ENCODE peak calls at places on chromosomes 6 and 20, in nine cellular contexts. F, M, U, L, X, C, G, P and R are unnamed samples.

GRCh38 chr20:41509316-41509715 is 108.9 kb downstream of the CHD6 start:
- DNase-seq in F (no peak), M (no peak), U (no peak), L (no peak), X (no peak), C (no peak), G (no peak), P (no peak), R (no peak)

GRCh38 chr6:166289181-166290061 is 18.8 kb downstream of the PRR18 start:
- DNase-seq in F (no peak), M (no peak), U (no peak), L (no peak), X (no peak), C (no peak), G (no peak), P (no peak), R (no peak)

GRCh38 chr20:44432618-44433577 is 42.8 kb upstream of the TTPAL start:
- DNase-seq in F (no peak), M (no peak), U (no peak), L (no peak), X (no peak), C (no peak), G (no peak), P (no peak), R (no peak)

GRCh38 chr6:35668708-35669440 is 19.8 kb downstream of the FKBP5 start:
- DNase-seq in F (no peak), M (peak), U (peak), L (no peak), X (no peak), C (no peak), G (peak), P (no peak), R (peak)

GRCh38 chr20:63260943-63261807 is 6.9 kb upstream of the NKAIN4 start:
- DNase-seq in F (no peak), M (no peak), U (no peak), L (peak), X (no peak), C (no peak), G (no peak), P (no peak), R (no peak)

GRCh38 chr6:38593419-38593818 is 46.3 kb downstream of the BTBD9 start:
- DNase-seq in F (no peak), M (peak), U (peak), L (no peak), X (peak), C (no peak), G (peak), P (no peak), R (peak)

GRCh38 chr6:116451916-116452315 is 9.3 kb upstream of the CALHM6 start:
- DNase-seq in F (no peak), M (no peak), U (no peak), L (no peak), X (peak), C (no peak), G (no peak), P (no peak), R (peak)

GRCh38 chr6:13989424-13990144 is 64.8 kb downstream of the RNF182 start:
- DNase-seq in F (no peak), M (peak), U (no peak), L (no peak), X (no peak), C (no peak), G (peak), P (no peak), R (no peak)

GRCh38 chr6:40780626-40781025 is 193.5 kb upstream of the LRFN2 start:
- DNase-seq in F (no peak), M (no peak), U (no peak), L (no peak), X (no peak), C (no peak), G (no peak), P (no peak), R (no peak)

GRCh38 chr6:40779399-40779798 is 192.2 kb upstream of the LRFN2 start:
- DNase-seq in F (no peak), M (peak), U (no peak), L (no peak), X (peak), C (no peak), G (peak), P (no peak), R (peak)

GRCh38 chr6:40774932-40775331 is 187.8 kb upstream of the LRFN2 start:
- DNase-seq in F (no peak), M (no peak), U (no peak), L (no peak), X (no peak), C (no peak), G (no peak), P (no peak), R (no peak)

GRCh38 chr6:40778918-40779317 is 191.8 kb upstream of the LRFN2 start:
- DNase-seq in F (no peak), M (no peak), U (no peak), L (no peak), X (no peak), C (no peak), G (no peak), P (no peak), R (peak)

GRCh38 chr6:40778186-40778585 is 191.0 kb upstream of the LRFN2 start:
- DNase-seq in F (no peak), M (peak), U (no peak), L (no peak), X (peak), C (no peak), G (peak), P (no peak), R (peak)
- TF ChIP-seq CTCF in F (no peak), M (no peak), U (no peak), L (no peak), X (no peak), C (no peak), G (no peak), P (no peak), R (no peak)

GRCh38 chr6:95133578-95133977 is 443.8 kb upstream of the MANEA start:
- DNase-seq in F (peak), M (no peak), U (no peak), L (no peak), X (peak), C (no peak), G (peak), P (no peak), R (peak)
- TF ChIP-seq CTCF in F (no peak), M (no peak), U (no peak), L (no peak), X (peak), C (no peak), G (no peak), P (no peak), R (peak)

DNA sequence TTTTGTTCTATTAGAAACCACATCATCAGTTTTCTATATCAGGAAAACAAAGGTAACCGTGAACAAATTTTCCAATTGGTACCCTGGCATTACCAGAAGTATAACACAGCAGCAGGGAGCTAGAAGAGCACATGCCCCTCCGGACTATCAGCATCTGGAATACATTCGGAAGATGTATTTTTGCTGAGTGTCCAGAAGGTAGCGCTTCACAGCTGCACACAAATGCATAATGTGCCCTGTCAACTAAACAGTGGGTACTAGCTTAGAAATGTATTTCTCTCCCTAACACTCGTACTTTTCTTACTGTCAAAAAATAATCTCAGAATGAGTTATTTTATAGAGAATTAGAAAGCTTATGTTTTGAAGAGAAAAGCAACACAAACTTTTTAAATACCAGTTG is 77.6 kb downstream of the HUS1B start:
- DNase-seq in F (no peak), M (peak), U (peak), L (no peak), X (no peak), C (no peak), G (peak), P (no peak), R (no peak)
- TF ChIP-seq CTCF in F (no peak), M (peak), U (peak), L (no peak), X (peak), C (no peak), G (peak), P (no peak), R (no peak)

GRCh38 chr6:138382498-138383265 is 5.0 kb downstream of the SMIM28 start:
- DNase-seq in F (peak), M (no peak), U (no peak), L (no peak), X (peak), C (no peak), G (no peak), P (no peak), R (no peak)
- TF ChIP-seq CTCF in F (no peak), M (no peak), U (no peak), L (no peak), X (no peak), C (no peak), G (no peak), P (no peak), R (no peak)

DNA sequence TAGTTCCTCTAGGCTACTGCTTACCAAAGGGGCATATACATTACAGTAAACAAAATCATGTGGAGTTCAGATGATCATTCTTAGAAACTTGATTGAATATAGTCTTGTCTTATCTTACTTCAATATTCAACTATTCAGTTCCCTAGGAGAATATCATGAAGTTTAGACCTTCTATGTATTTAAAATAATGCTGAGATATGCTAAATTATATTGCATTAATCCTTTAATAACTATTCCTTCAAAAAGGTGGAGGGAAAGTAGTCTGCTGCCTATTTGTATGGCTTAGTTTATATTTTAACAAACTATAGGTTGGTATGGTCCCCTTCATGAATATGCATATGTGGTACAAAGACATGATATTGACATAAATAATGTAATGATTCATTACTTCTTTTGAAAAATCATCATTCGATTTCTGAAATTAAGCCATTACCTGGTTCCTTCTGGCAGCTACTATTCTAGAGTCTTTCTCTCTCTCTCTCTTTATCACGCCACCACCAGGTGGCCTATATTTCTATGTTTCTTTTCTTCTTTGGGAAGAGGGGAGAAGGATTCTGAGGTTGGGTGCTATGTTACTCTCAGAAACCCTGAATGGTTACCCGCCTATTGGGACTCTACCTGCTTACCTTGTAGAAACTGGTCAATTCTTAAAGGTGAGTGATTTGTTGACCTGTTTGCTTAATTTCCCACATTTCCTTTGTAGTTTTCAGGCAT is 855.8 kb downstream of the HACE1 start:
- DNase-seq in F (no peak), M (no peak), U (no peak), L (no peak), X (no peak), C (no peak), G (no peak), P (no peak), R (no peak)
- TF ChIP-seq CTCF in F (no peak), M (no peak), U (no peak), L (no peak), X (peak), C (no peak), G (no peak), P (no peak), R (no peak)

GRCh38 chr6:31784270-31784925 is 7.3 kb upstream of the VWA7 start:
- DNase-seq in F (no peak), M (no peak), U (no peak), L (no peak), X (no peak), C (no peak), G (no peak), P (no peak), R (no peak)
- TF ChIP-seq CTCF in F (no peak), M (no peak), U (no peak), L (no peak), X (no peak), C (no peak), G (no peak), P (no peak), R (no peak)

DNA sequence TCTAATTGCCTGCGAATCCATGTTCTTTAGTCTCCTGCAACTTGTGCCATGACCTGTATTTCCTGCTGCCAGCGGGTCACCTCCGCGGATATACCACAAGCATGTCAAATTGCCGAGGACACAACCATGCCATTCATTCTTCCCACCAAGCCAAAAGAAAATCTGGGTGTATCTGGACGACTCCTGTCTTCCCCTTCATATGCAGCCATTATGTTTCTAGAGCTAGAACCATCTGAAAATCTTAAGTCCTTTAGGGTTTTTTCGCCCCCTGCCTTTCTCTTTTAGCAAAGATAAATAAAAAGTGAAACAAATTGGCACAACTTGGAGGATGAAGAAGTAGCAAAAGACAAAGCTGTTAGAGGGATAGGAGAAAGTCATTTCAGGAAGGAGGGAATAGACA is 242.6 kb downstream of the ARID1B start:
- DNase-seq in F (no peak), M (peak), U (peak), L (no peak), X (no peak), C (no peak), G (peak), P (no peak), R (no peak)
- TF ChIP-seq CTCF in F (no peak), M (no peak), U (no peak), L (no peak), X (no peak), C (no peak), G (peak), P (no peak), R (no peak)

GRCh38 chr20:15446373-15446772 is 1109.0 kb upstream of the FLRT3 start:
- DNase-seq in F (no peak), M (no peak), U (no peak), L (peak), X (peak), C (peak), G (no peak), P (peak), R (peak)
- TF ChIP-seq CTCF in F (no peak), M (no peak), U (no peak), L (no peak), X (no peak), C (no peak), G (no peak), P (no peak), R (no peak)